ENCODE peak calls at places on chromosomes 16 and 17, in seven cellular contexts. A is HL-60; W is effector memory CD8-positive, alpha-beta T cell; K is lung; I is activated T-helper 9 cell treated with anti-CD3 and anti-CD28 coated beads, Interleukin-2, amount 50 U/mL, for 16 hours; D is cardiac fibroblast; S is GM13977. N is an unnamed sample.

GRCh38 chr16:62963846-62964245 is 927.6 kb upstream of the CDH8 start:
- DNase-seq in A (no peak), W (no peak), K (no peak), I (no peak), D (no peak), S (peak; percentile 5), N (no peak)

GRCh38 chr16:48076455-48077012 is 79.3 kb downstream of the ABCC12 start:
- DNase-seq in A (no peak), W (no peak), K (no peak), I (no peak), D (peak; percentile 83), S (no peak), N (no peak)

GRCh38 chr16:69865701-69866100 is 85.4 kb upstream of the CLEC18A start:
- DNase-seq in A (no peak), W (no peak), K (peak; percentile 32), I (no peak), D (peak; percentile 84), S (no peak), N (no peak)

GRCh38 chr16:1997591-1998359 is 8.0 kb downstream of the SYNGR3 start:
- DNase-seq in A (no peak), W (no peak), K (no peak), I (no peak), D (peak; percentile 40), S (no peak), N (no peak)

GRCh38 chr17:5286846-5287245 is 4.8 kb downstream of the RABEP1 start:
- DNase-seq in A (no peak), W (no peak), K (no peak), I (no peak), D (no peak), S (no peak), N (no peak)

GRCh38 chr17:14144513-14144912 is 75.2 kb downstream of the COX10 start:
- DNase-seq in A (no peak), W (no peak), K (no peak), I (no peak), D (peak; percentile 5), S (no peak), N (no peak)

GRCh38 chr16:57530104-57530522 is 6.3 kb downstream of the CCDC102A start:
- DNase-seq in A (no peak), W (peak; percentile 64), K (no peak), I (peak; percentile 56), D (peak; percentile 68), S (peak; percentile 82), N (no peak)

GRCh38 chr16:83310816-83311215 is 497.0 kb upstream of the HSBP1 start:
- DNase-seq in A (no peak), W (no peak), K (no peak), I (no peak), D (peak; percentile 13), S (no peak), N (no peak)

GRCh38 chr16:73177896-73178295 is 130.0 kb upstream of the ZFHX3 start:
- DNase-seq in A (no peak), W (no peak), K (no peak), I (no peak), D (no peak), S (no peak), N (no peak)

GRCh38 chr17:72270530-72270929 is 149.7 kb downstream of the SOX9 start:
- DNase-seq in A (no peak), W (no peak), K (peak; percentile 48), I (no peak), D (peak; percentile 6), S (no peak), N (no peak)

GRCh38 chr17:50210249-50211225 is 9.1 kb upstream of the COL1A1 start:
- DNase-seq in A (no peak), W (no peak), K (no peak), I (no peak), D (peak; percentile 99), S (no peak), N (no peak)

GRCh38 chr17:2025622-2026309 is 632 bp upstream of the RTN4RL1 start:
- DNase-seq in A (no peak), W (no peak), K (peak; percentile 71), I (no peak), D (peak; percentile 74), S (peak; percentile 74), N (peak; percentile 68)

GRCh38 chr17:50037321-50038107 is 18.4 kb upstream of the ITGA3 start:
- DNase-seq in A (no peak), W (no peak), K (peak; percentile 82), I (no peak), D (peak; percentile 84), S (no peak), N (peak; percentile 97)

GRCh38 chr17:50785942-50786570 is 18.7 kb upstream of the ANKRD40CL start:
- DNase-seq in A (no peak), W (no peak), K (no peak), I (no peak), D (peak; percentile 44), S (no peak), N (peak; percentile 55)

GRCh38 chr17:82536220-82537201 is 17.0 kb downstream of the FOXK2 start:
- DNase-seq in A (no peak), W (no peak), K (peak; percentile 63), I (no peak), D (peak; percentile 89), S (no peak), N (peak; percentile 87)

GRCh38 chr17:4635823-4636375 is 5.6 kb downstream of the ALOX15 start:
- DNase-seq in A (peak; percentile 48), W (no peak), K (no peak), I (no peak), D (no peak), S (peak; percentile 59), N (no peak)

GRCh38 chr17:73787036-73787720 is 142.9 kb upstream of the SDK2 start:
- DNase-seq in A (no peak), W (no peak), K (no peak), I (no peak), D (no peak), S (no peak), N (no peak)

GRCh38 chr16:85328665-85329058 is 216.4 kb upstream of the CIBAR2 start:
- DNase-seq in A (no peak), W (no peak), K (no peak), I (no peak), D (no peak), S (no peak), N (no peak)

GRCh38 chr16:12588510-12588909 is 215.2 kb downstream of the CPPED1 start:
- DNase-seq in A (no peak), W (no peak), K (no peak), I (no peak), D (no peak), S (no peak), N (no peak)

GRCh38 chr17:82802141-82802540 is 37.7 kb downstream of the ZNF750 start:
- DNase-seq in A (no peak), W (no peak), K (no peak), I (no peak), D (peak; percentile 20), S (no peak), N (no peak)

GRCh38 chr16:4313563-4314531 is 2.0 kb upstream of the GLIS2 start:
- DNase-seq in A (no peak), W (no peak), K (peak; percentile 76), I (no peak), D (peak; percentile 37), S (peak; percentile 81), N (peak; percentile 56)

GRCh38 chr17:57561072-57561861 is 183.8 kb downstream of the CCDC182 start:
- DNase-seq in A (peak; percentile 21), W (no peak), K (no peak), I (no peak), D (no peak), S (no peak), N (no peak)

GRCh38 chr17:39801055-39801454 is 63.1 kb downstream of the IKZF3 start:
- DNase-seq in A (no peak), W (no peak), K (no peak), I (no peak), D (no peak), S (no peak), N (no peak)

GRCh38 chr16:24540575-24541240 is 1.3 kb downstream of the RBBP6 start:
- DNase-seq in A (no peak), W (no peak), K (no peak), I (no peak), D (peak; percentile 35), S (peak; percentile 33), N (peak; percentile 10)

GRCh38 chr17:337866-338265 is 14.7 kb downstream of the RPH3AL start:
- DNase-seq in A (no peak), W (no peak), K (no peak), I (no peak), D (no peak), S (no peak), N (no peak)

GRCh38 chr17:60167095-60167741 is 17.4 kb downstream of the CA4 start:
- DNase-seq in A (no peak), W (no peak), K (no peak), I (no peak), D (no peak), S (no peak), N (no peak)

GRCh38 chr17:40799859-40800258 is at the start of gene KRT28:
- DNase-seq in A (no peak), W (no peak), K (no peak), I (no peak), D (no peak), S (no peak), N (no peak)

GRCh38 chr17:71703701-71704100 is 417.1 kb upstream of the SOX9 start:
- DNase-seq in A (no peak), W (no peak), K (no peak), I (no peak), D (no peak), S (no peak), N (no peak)

GRCh38 chr17:48597775-48598631 is 4.4 kb upstream of the HOXB5 start:
- DNase-seq in A (no peak), W (peak; percentile 43), K (peak; percentile 47), I (no peak), D (no peak), S (no peak), N (peak; percentile 23)

GRCh38 chr17:51734462-51734861 is 424.1 kb downstream of the CA10 start:
- DNase-seq in A (no peak), W (no peak), K (no peak), I (no peak), D (no peak), S (no peak), N (peak; percentile 36)

GRCh38 chr16:78667675-78668074 is 568.2 kb downstream of the WWOX start:
- DNase-seq in A (no peak), W (no peak), K (no peak), I (no peak), D (no peak), S (no peak), N (no peak)

GRCh38 chr17:75720656-75721462 is at the start of gene ITGB4:
- DNase-seq in A (peak; percentile 35), W (peak; percentile 47), K (peak; percentile 78), I (peak; percentile 36), D (no peak), S (peak; percentile 88), N (peak; percentile 88)

GRCh38 chr16:23949630-23950290 is 114.0 kb downstream of the PRKCB start:
- DNase-seq in A (peak; percentile 55), W (peak; percentile 67), K (no peak), I (peak; percentile 28), D (no peak), S (no peak), N (peak; percentile 6)

GRCh38 chr17:61349350-61349749 is 50.3 kb upstream of the TBX2 start:
- DNase-seq in A (no peak), W (no peak), K (no peak), I (no peak), D (peak; percentile 23), S (no peak), N (no peak)

GRCh38 chr17:31510273-31511175 is 119.0 kb downstream of the RAB11FIP4 start:
- DNase-seq in A (no peak), W (peak; percentile 19), K (no peak), I (no peak), D (no peak), S (no peak), N (no peak)

GRCh38 chr16:80591071-80591935 is 50.5 kb downstream of the DYNLRB2 start:
- DNase-seq in A (no peak), W (peak; percentile 23), K (no peak), I (no peak), D (no peak), S (no peak), N (no peak)

GRCh38 chr16:53530046-53530445 is 27.0 kb upstream of the AKTIP start:
- DNase-seq in A (no peak), W (no peak), K (no peak), I (no peak), D (no peak), S (no peak), N (no peak)

GRCh38 chr16:79844603-79845002 is 244.1 kb upstream of the MAF start:
- DNase-seq in A (no peak), W (no peak), K (no peak), I (no peak), D (no peak), S (no peak), N (no peak)

N was measured in thyroid gland.